ENCODE peak calls at places on chromosomes 4 and X, in eight cellular contexts. N is transverse colon, P is stomach, Q is breast epithelium, D is suprapubic skin, Y is HCT116, R is K562, X is spleen. Z is an unnamed sample.
A peak's percentile ranks its signal among the peaks of the same experiment; 100 is the strongest.

GRCh38 chrX:129634541-129634940 is 20.2 kb downstream of the APLN start:
- DNase-seq in N (no peak), P (no peak), Q (no peak), D (no peak), Y (no peak), R (no peak), X (no peak), Z (peak; percentile 44)

GRCh38 chrX:10106801-10107200 is 50.0 kb upstream of the CLCN4 start:
- DNase-seq in N (peak; percentile 46), P (no peak), Q (no peak), D (no peak), Y (no peak), R (no peak), X (peak; percentile 87), Z (no peak)

GRCh38 chr4:86376850-86377249 is 17.0 kb upstream of the MAPK10 start:
- DNase-seq in N (no peak), P (no peak), Q (no peak), D (no peak), Y (no peak), R (no peak), X (no peak), Z (no peak)

GRCh38 chrX:70033348-70033747 is 16.4 kb downstream of the AWAT2 start:
- DNase-seq in N (no peak), P (peak; percentile 46), Q (no peak), D (no peak), Y (peak; percentile 12), R (peak; percentile 54), X (peak; percentile 59), Z (no peak)

GRCh38 chr4:36523182-36523581 is 241.8 kb downstream of the DTHD1 start:
- DNase-seq in N (no peak), P (no peak), Q (no peak), D (no peak), Y (no peak), R (no peak), X (no peak), Z (no peak)

GRCh38 chr4:118879409-118879808 is 9.2 kb upstream of the SYNPO2 start:
- DNase-seq in N (no peak), P (no peak), Q (no peak), D (no peak), Y (no peak), R (no peak), X (no peak), Z (no peak)

GRCh38 chr4:169346840-169347239 is 76.1 kb upstream of the SH3RF1 start:
- DNase-seq in N (no peak), P (no peak), Q (no peak), D (no peak), Y (no peak), R (no peak), X (no peak), Z (no peak)

GRCh38 chr4:61385302-61385701 is 185.2 kb downstream of the ADGRL3 start:
- DNase-seq in N (no peak), P (no peak), Q (no peak), D (no peak), Y (no peak), R (no peak), X (no peak), Z (no peak)

GRCh38 chrX:154371771-154372300 is 2.6 kb downstream of the FLNA start:
- DNase-seq in N (no peak), P (no peak), Q (no peak), D (no peak), Y (no peak), R (no peak), X (no peak), Z (no peak)

GRCh38 chr4:4853371-4853823 is 6.1 kb upstream of the MSX1 start:
- DNase-seq in N (no peak), P (no peak), Q (no peak), D (no peak), Y (no peak), R (no peak), X (peak; percentile 71), Z (peak; percentile 56)

GRCh38 chrX:21993265-21993664 is 38.9 kb upstream of the PHEX start:
- DNase-seq in N (peak; percentile 12), P (no peak), Q (no peak), D (no peak), Y (no peak), R (peak; percentile 60), X (peak; percentile 88), Z (peak; percentile 72)

GRCh38 chr4:175953960-175954521 is 111.6 kb upstream of the WDR17 start:
- DNase-seq in N (no peak), P (no peak), Q (no peak), D (no peak), Y (no peak), R (no peak), X (no peak), Z (no peak)

GRCh38 chr4:156638925-156639605 is 332.5 kb downstream of the PDGFC start:
- DNase-seq in N (no peak), P (no peak), Q (no peak), D (no peak), Y (no peak), R (no peak), X (no peak), Z (no peak)

GRCh38 chrX:17656035-17656418 is 81.3 kb upstream of the SCML1 start:
- DNase-seq in N (no peak), P (no peak), Q (no peak), D (no peak), Y (no peak), R (no peak), X (no peak), Z (no peak)

GRCh38 chrX:111460612-111461011 is 48.6 kb upstream of the DCX start:
- DNase-seq in N (no peak), P (no peak), Q (no peak), D (no peak), Y (no peak), R (no peak), X (no peak), Z (no peak)

GRCh38 chr4:74904509-74904908 is 28.4 kb upstream of the PARM1 start:
- DNase-seq in N (no peak), P (no peak), Q (no peak), D (no peak), Y (no peak), R (no peak), X (no peak), Z (no peak)

DNA sequence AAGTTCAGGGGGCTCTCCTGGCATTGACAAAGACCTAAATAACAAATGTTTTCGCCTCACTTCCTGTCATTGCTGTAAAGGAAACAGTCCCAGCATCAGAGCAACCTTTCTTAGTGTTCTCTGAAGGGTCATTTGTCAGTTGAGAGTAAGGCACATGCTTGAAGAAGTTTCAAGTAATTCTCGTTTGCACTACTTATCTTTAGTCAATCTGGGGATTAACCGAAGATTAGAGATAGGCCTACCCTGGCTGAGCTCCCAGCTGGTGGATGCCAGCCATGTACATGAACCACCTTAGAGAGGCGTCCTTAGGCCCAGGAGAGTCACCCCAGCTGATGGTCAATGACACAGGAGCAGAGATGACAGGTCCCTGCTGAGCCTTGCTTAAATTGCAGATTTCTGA is 189.9 kb upstream of the PGRMC2 start:
- DNase-seq in N (no peak), P (no peak), Q (no peak), D (no peak), Y (no peak), R (no peak), X (no peak), Z (no peak)
- H3K36me3 ChIP-seq in N (no peaks in the 10 kb centered on the region), P (no peaks in the 10 kb centered on the region), Q (no peaks in the 10 kb centered on the region), D (no peaks in the 10 kb centered on the region), Y (no peaks in the 10 kb centered on the region), R (no peaks in the 10 kb centered on the region), X (no peaks in the 10 kb centered on the region), Z (no peaks in the 10 kb centered on the region)

GRCh38 chr4:25654971-25655963 is at the start of gene SLC34A2:
- DNase-seq in N (peak; percentile 15), P (peak; percentile 33), Q (peak; percentile 23), D (no peak), Y (no peak), R (no peak), X (peak; percentile 73), Z (no peak)

GRCh38 chr4:25658777-25659176 is 3.1 kb downstream of the SLC34A2 start:
- DNase-seq in N (no peak), P (no peak), Q (no peak), D (no peak), Y (no peak), R (no peak), X (no peak), Z (no peak)

GRCh38 chr4:25654031-25654970 is 1.4 kb upstream of the SLC34A2 start:
- DNase-seq in N (no peak), P (no peak), Q (peak; percentile 54), D (no peak), Y (no peak), R (no peak), X (no peak), Z (no peak)

GRCh38 chr4:25658357-25658771 is 2.7 kb downstream of the SLC34A2 start:
- DNase-seq in N (no peak), P (no peak), Q (no peak), D (no peak), Y (no peak), R (no peak), X (peak; percentile 22), Z (no peak)

DNA sequence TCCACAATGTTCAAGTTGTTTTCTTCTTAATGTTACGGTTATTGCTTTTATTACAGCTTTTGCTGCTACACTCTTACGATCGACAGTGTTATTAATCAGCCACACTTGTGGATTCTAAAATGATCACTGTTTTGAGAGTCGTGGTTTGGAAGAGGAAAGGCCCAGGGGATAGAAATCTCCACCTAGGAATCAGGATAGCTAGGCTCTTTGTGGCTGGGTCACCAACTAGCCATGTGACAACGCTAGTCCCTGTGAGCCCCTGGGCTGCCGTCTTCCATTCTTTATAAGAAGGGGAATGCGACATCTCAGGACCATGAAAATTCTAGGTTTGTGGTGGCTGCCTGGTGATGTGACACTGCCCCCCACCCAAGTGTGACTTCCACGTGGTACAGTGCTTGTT is 380 bp downstream of the SLC34A2 start:
- DNase-seq in N (no peak), P (no peak), Q (no peak), D (no peak), Y (no peak), R (no peak), X (no peak), Z (no peak)
- H3K4me3 ChIP-seq in N (no peak overlapping the region), P (peak overlapping the region; percentile 34), Q (peak overlapping the region; percentile 62), D (peak overlapping the region; percentile 36), Y (no peak overlapping the region), R (no peak overlapping the region), X (no peak overlapping the region), Z (no peak overlapping the region)

DNA sequence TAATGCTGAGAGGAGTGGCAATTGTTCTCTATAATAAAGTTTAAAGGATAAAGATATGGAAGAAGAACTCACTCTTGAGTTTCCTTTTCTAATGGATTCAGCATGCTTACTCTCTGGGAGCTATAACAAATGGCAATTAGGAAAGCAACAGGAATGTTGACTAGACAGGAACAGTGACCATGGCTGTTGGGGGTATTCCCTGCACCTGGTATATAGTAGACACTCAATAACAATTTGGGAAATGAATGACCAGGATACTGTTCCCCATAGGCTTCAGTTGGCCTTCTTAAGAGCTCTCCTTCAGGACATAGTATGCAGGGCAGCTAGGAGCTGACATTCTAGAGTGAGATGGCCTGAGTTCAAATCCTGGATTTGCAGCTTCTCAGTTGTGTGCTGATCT is 1.8 kb downstream of the LIMCH1 start:
- DNase-seq in N (no peak), P (no peak), Q (no peak), D (no peak), Y (no peak), R (no peak), X (no peak), Z (no peak)
- TF ChIP-seq POLR2AphosphoS5 in N (no peak), P (no peak), Q (no peak), D (no peak), Y (no peak), R (no peak), X (no peak), Z (no peak)

DNA sequence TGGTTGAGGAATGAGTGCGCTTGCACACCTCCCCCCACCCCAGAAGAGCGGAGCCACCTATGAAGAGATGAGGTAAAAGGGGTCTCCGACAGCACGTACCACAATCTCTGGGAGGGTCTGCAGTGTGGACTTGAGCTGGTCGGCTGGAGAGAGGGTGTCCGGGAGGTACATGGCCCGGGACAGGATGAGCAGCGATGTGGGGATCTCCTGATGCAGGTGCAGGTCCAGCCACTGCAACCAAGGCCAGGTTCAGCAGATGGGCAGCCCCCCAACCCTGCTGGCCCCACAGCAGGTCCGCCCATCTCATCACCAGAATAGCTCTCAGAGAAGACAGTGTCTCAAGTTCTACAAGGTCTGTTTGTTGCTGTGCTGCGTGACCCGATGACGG is 30.4 kb downstream of the FGFR3 start:
- DNase-seq in N (no peak), P (no peak), Q (no peak), D (no peak), Y (no peak), R (no peak), X (no peak), Z (no peak)
- H3K36me3 ChIP-seq in N (peaks cover 29% of the 10 kb centered on the region), P (peaks cover 85% of the 10 kb centered on the region), Q (no peaks in the 10 kb centered on the region), D (peaks cover 84% of the 10 kb centered on the region), Y (peaks cover 31% of the 10 kb centered on the region), R (peaks cover 82% of the 10 kb centered on the region), X (peaks cover 86% of the 10 kb centered on the region), Z (peaks cover 54% of the 10 kb centered on the region)

Z was measured in sigmoid colon.